ENCODE peak calls at places on chromosomes 12 and 14, in nine cellular contexts. One of them, this sample, is unnamed.

GRCh38 chr14:105065280-105066228 is at the start of gene GPR132:
- DNase-seq in activated naive CD4-positive, alpha-beta T cell treated with anti-CD3 and anti-CD28 coated beads, Interleukin-2, amount 10 ng/mL, durations not matched to agents 7 days and 5 days: peak
- DNase-seq in NCI-H748 treated with DMSO at 0.1 percent for 48 hours: no peak
- DNase-seq in endothelial cell: no peak
- DNase-seq in stimulated activated CD4-positive, alpha-beta T cell treated with anti-CD3 and anti-CD28 coated beads, Interleukin-1b, Interleukin-23, amount 100 ng/mL, for 4 hours: peak
- DNase-seq in psoas muscle: no peak
- DNase-seq in GM04503: no peak
- DNase-seq in CD8-positive, alpha-beta memory T cell: peak
- DNase-seq in NCI-H1092: no peak
- DNase-seq in this sample: peak

GRCh38 chr12:10453144-10453543 is at the start of gene KLRC1:
- DNase-seq in activated naive CD4-positive, alpha-beta T cell treated with anti-CD3 and anti-CD28 coated beads, Interleukin-2, amount 10 ng/mL, durations not matched to agents 7 days and 5 days: no peak
- DNase-seq in NCI-H748 treated with DMSO at 0.1 percent for 48 hours: no peak
- DNase-seq in endothelial cell: no peak
- DNase-seq in stimulated activated CD4-positive, alpha-beta T cell treated with anti-CD3 and anti-CD28 coated beads, Interleukin-1b, Interleukin-23, amount 100 ng/mL, for 4 hours: no peak
- DNase-seq in psoas muscle: no peak
- DNase-seq in GM04503: no peak
- DNase-seq in CD8-positive, alpha-beta memory T cell: no peak
- DNase-seq in NCI-H1092: no peak
- DNase-seq in this sample: peak

GRCh38 chr14:100765991-100766390 is 39.3 kb downstream of the DLK1 start:
- DNase-seq in activated naive CD4-positive, alpha-beta T cell treated with anti-CD3 and anti-CD28 coated beads, Interleukin-2, amount 10 ng/mL, durations not matched to agents 7 days and 5 days: no peak
- DNase-seq in NCI-H748 treated with DMSO at 0.1 percent for 48 hours: no peak
- DNase-seq in endothelial cell: no peak
- DNase-seq in stimulated activated CD4-positive, alpha-beta T cell treated with anti-CD3 and anti-CD28 coated beads, Interleukin-1b, Interleukin-23, amount 100 ng/mL, for 4 hours: no peak
- DNase-seq in psoas muscle: no peak
- DNase-seq in GM04503: no peak
- DNase-seq in CD8-positive, alpha-beta memory T cell: no peak
- DNase-seq in NCI-H1092: no peak
- DNase-seq in this sample: no peak

GRCh38 chr14:70635971-70636595 is 5.6 kb upstream of the TTC9 start:
- DNase-seq in activated naive CD4-positive, alpha-beta T cell treated with anti-CD3 and anti-CD28 coated beads, Interleukin-2, amount 10 ng/mL, durations not matched to agents 7 days and 5 days: no peak
- DNase-seq in NCI-H748 treated with DMSO at 0.1 percent for 48 hours: no peak
- DNase-seq in endothelial cell: no peak
- DNase-seq in stimulated activated CD4-positive, alpha-beta T cell treated with anti-CD3 and anti-CD28 coated beads, Interleukin-1b, Interleukin-23, amount 100 ng/mL, for 4 hours: no peak
- DNase-seq in psoas muscle: no peak
- DNase-seq in GM04503: no peak
- DNase-seq in CD8-positive, alpha-beta memory T cell: no peak
- DNase-seq in NCI-H1092: no peak
- DNase-seq in this sample: peak

GRCh38 chr14:57889245-57889644 is 23.4 kb upstream of the SLC35F4 start:
- DNase-seq in activated naive CD4-positive, alpha-beta T cell treated with anti-CD3 and anti-CD28 coated beads, Interleukin-2, amount 10 ng/mL, durations not matched to agents 7 days and 5 days: no peak
- DNase-seq in NCI-H748 treated with DMSO at 0.1 percent for 48 hours: no peak
- DNase-seq in endothelial cell: no peak
- DNase-seq in stimulated activated CD4-positive, alpha-beta T cell treated with anti-CD3 and anti-CD28 coated beads, Interleukin-1b, Interleukin-23, amount 100 ng/mL, for 4 hours: no peak
- DNase-seq in psoas muscle: no peak
- DNase-seq in GM04503: peak
- DNase-seq in CD8-positive, alpha-beta memory T cell: no peak
- DNase-seq in NCI-H1092: peak
- DNase-seq in this sample: peak

GRCh38 chr12:1575799-1576401 is 18.5 kb downstream of the FBXL14 start:
- DNase-seq in activated naive CD4-positive, alpha-beta T cell treated with anti-CD3 and anti-CD28 coated beads, Interleukin-2, amount 10 ng/mL, durations not matched to agents 7 days and 5 days: no peak
- DNase-seq in NCI-H748 treated with DMSO at 0.1 percent for 48 hours: no peak
- DNase-seq in endothelial cell: no peak
- DNase-seq in stimulated activated CD4-positive, alpha-beta T cell treated with anti-CD3 and anti-CD28 coated beads, Interleukin-1b, Interleukin-23, amount 100 ng/mL, for 4 hours: no peak
- DNase-seq in psoas muscle: no peak
- DNase-seq in GM04503: no peak
- DNase-seq in CD8-positive, alpha-beta memory T cell: no peak
- DNase-seq in NCI-H1092: no peak
- DNase-seq in this sample: no peak

GRCh38 chr12:127107744-127108143 is 1159.2 kb upstream of the TMEM132C start:
- DNase-seq in activated naive CD4-positive, alpha-beta T cell treated with anti-CD3 and anti-CD28 coated beads, Interleukin-2, amount 10 ng/mL, durations not matched to agents 7 days and 5 days: no peak
- DNase-seq in NCI-H748 treated with DMSO at 0.1 percent for 48 hours: no peak
- DNase-seq in endothelial cell: no peak
- DNase-seq in stimulated activated CD4-positive, alpha-beta T cell treated with anti-CD3 and anti-CD28 coated beads, Interleukin-1b, Interleukin-23, amount 100 ng/mL, for 4 hours: no peak
- DNase-seq in psoas muscle: no peak
- DNase-seq in GM04503: no peak
- DNase-seq in CD8-positive, alpha-beta memory T cell: no peak
- DNase-seq in NCI-H1092: no peak
- DNase-seq in this sample: peak

GRCh38 chr12:117030187-117030896 is 68.9 kb downstream of the TESC start:
- DNase-seq in activated naive CD4-positive, alpha-beta T cell treated with anti-CD3 and anti-CD28 coated beads, Interleukin-2, amount 10 ng/mL, durations not matched to agents 7 days and 5 days: no peak
- DNase-seq in NCI-H748 treated with DMSO at 0.1 percent for 48 hours: no peak
- DNase-seq in endothelial cell: no peak
- DNase-seq in stimulated activated CD4-positive, alpha-beta T cell treated with anti-CD3 and anti-CD28 coated beads, Interleukin-1b, Interleukin-23, amount 100 ng/mL, for 4 hours: no peak
- DNase-seq in psoas muscle: no peak
- DNase-seq in GM04503: no peak
- DNase-seq in CD8-positive, alpha-beta memory T cell: no peak
- DNase-seq in NCI-H1092: no peak
- DNase-seq in this sample: no peak

GRCh38 chr12:127893875-127894635 is 372.9 kb upstream of the TMEM132C start:
- DNase-seq in activated naive CD4-positive, alpha-beta T cell treated with anti-CD3 and anti-CD28 coated beads, Interleukin-2, amount 10 ng/mL, durations not matched to agents 7 days and 5 days: no peak
- DNase-seq in NCI-H748 treated with DMSO at 0.1 percent for 48 hours: no peak
- DNase-seq in endothelial cell: no peak
- DNase-seq in stimulated activated CD4-positive, alpha-beta T cell treated with anti-CD3 and anti-CD28 coated beads, Interleukin-1b, Interleukin-23, amount 100 ng/mL, for 4 hours: no peak
- DNase-seq in psoas muscle: no peak
- DNase-seq in GM04503: no peak
- DNase-seq in CD8-positive, alpha-beta memory T cell: no peak
- DNase-seq in NCI-H1092: no peak
- DNase-seq in this sample: peak

This sample was measured in HT1080.